ENCODE peak calls at places on chromosomes 5 and 9, in six cellular contexts. One of them, this sample, is unnamed. For H3K27me3, the result is how much of the 10 kb centered on the place peaks cover.

GRCh38 chr9:78097541-78097940 is 65.9 kb upstream of the GNAQ start:
- DNase-seq in CD8-positive, alpha-beta memory T cell: no peak
- DNase-seq in BJ: no peak
- DNase-seq in upper lobe of right lung: no peak
- DNase-seq in cardiac muscle cell: no peak
- DNase-seq in GM23248: no peak
- DNase-seq in this sample: no peak

GRCh38 chr5:14615365-14615764 is 33.8 kb downstream of the OTULINL start:
- DNase-seq in CD8-positive, alpha-beta memory T cell: no peak
- DNase-seq in BJ: no peak
- DNase-seq in upper lobe of right lung: no peak
- DNase-seq in cardiac muscle cell: no peak
- DNase-seq in GM23248: no peak
- DNase-seq in this sample: no peak

GRCh38 chr9:116646661-116647514 is 40.2 kb upstream of the TRIM32 start:
- DNase-seq in CD8-positive, alpha-beta memory T cell: no peak
- DNase-seq in BJ: no peak
- DNase-seq in upper lobe of right lung: no peak
- DNase-seq in cardiac muscle cell: peak
- DNase-seq in GM23248: peak
- DNase-seq in this sample: no peak

GRCh38 chr5:95857185-95857945 is 34.8 kb upstream of the GLRX start:
- DNase-seq in CD8-positive, alpha-beta memory T cell: no peak
- DNase-seq in BJ: peak
- DNase-seq in upper lobe of right lung: peak
- DNase-seq in cardiac muscle cell: no peak
- DNase-seq in GM23248: peak
- DNase-seq in this sample: peak

GRCh38 chr5:33631786-33632185 is 191.0 kb downstream of the TARS1 start:
- DNase-seq in CD8-positive, alpha-beta memory T cell: no peak
- DNase-seq in BJ: no peak
- DNase-seq in upper lobe of right lung: no peak
- DNase-seq in cardiac muscle cell: no peak
- DNase-seq in GM23248: peak
- DNase-seq in this sample: no peak

GRCh38 chr5:17359451-17359965 is 138.5 kb upstream of the TAF11L2 start:
- DNase-seq in CD8-positive, alpha-beta memory T cell: no peak
- DNase-seq in BJ: peak
- DNase-seq in upper lobe of right lung: no peak
- DNase-seq in cardiac muscle cell: no peak
- DNase-seq in GM23248: peak
- DNase-seq in this sample: no peak

GRCh38 chr5:151104795-151105194 is 24.0 kb upstream of the TNIP1 start:
- DNase-seq in CD8-positive, alpha-beta memory T cell: no peak
- DNase-seq in BJ: peak
- DNase-seq in upper lobe of right lung: no peak
- DNase-seq in cardiac muscle cell: no peak
- DNase-seq in GM23248: peak
- DNase-seq in this sample: peak

GRCh38 chr9:91758491-91758981 is 191.5 kb downstream of the ROR2 start:
- DNase-seq in CD8-positive, alpha-beta memory T cell: no peak
- DNase-seq in BJ: no peak
- DNase-seq in upper lobe of right lung: no peak
- DNase-seq in cardiac muscle cell: peak
- DNase-seq in GM23248: peak
- DNase-seq in this sample: no peak

GRCh38 chr9:89549031-89549644 is 51.2 kb upstream of the SEMA4D start:
- DNase-seq in CD8-positive, alpha-beta memory T cell: peak
- DNase-seq in BJ: no peak
- DNase-seq in upper lobe of right lung: peak
- DNase-seq in cardiac muscle cell: peak
- DNase-seq in GM23248: peak
- DNase-seq in this sample: no peak

GRCh38 chr9:135992486-135993408 is 31.6 kb upstream of the UBAC1 start:
- DNase-seq in CD8-positive, alpha-beta memory T cell: no peak
- DNase-seq in BJ: peak
- DNase-seq in upper lobe of right lung: peak
- DNase-seq in cardiac muscle cell: peak
- DNase-seq in GM23248: peak
- DNase-seq in this sample: peak

GRCh38 chr9:84841915-84842314 is 172.4 kb downstream of the NTRK2 start:
- DNase-seq in CD8-positive, alpha-beta memory T cell: no peak
- DNase-seq in BJ: no peak
- DNase-seq in upper lobe of right lung: no peak
- DNase-seq in cardiac muscle cell: no peak
- DNase-seq in GM23248: no peak
- DNase-seq in this sample: no peak

GRCh38 chr9:132161743-132162187 is at the start of gene NTNG2:
- DNase-seq in CD8-positive, alpha-beta memory T cell: no peak
- DNase-seq in BJ: no peak
- DNase-seq in upper lobe of right lung: no peak
- DNase-seq in cardiac muscle cell: no peak
- DNase-seq in GM23248: no peak
- DNase-seq in this sample: no peak

GRCh38 chr9:10274156-10274555 is 338.6 kb downstream of the PTPRD start:
- DNase-seq in CD8-positive, alpha-beta memory T cell: no peak
- DNase-seq in BJ: no peak
- DNase-seq in upper lobe of right lung: no peak
- DNase-seq in cardiac muscle cell: peak
- DNase-seq in GM23248: no peak
- DNase-seq in this sample: no peak

GRCh38 chr9:34558341-34558740 is 31.2 kb downstream of the CNTFR start:
- DNase-seq in CD8-positive, alpha-beta memory T cell: no peak
- DNase-seq in BJ: no peak
- DNase-seq in upper lobe of right lung: no peak
- DNase-seq in cardiac muscle cell: no peak
- DNase-seq in GM23248: no peak
- DNase-seq in this sample: no peak

GRCh38 chr9:95584176-95584575 is 67.4 kb upstream of the PTCH1 start:
- DNase-seq in CD8-positive, alpha-beta memory T cell: no peak
- DNase-seq in BJ: no peak
- DNase-seq in upper lobe of right lung: no peak
- DNase-seq in cardiac muscle cell: no peak
- DNase-seq in GM23248: no peak
- DNase-seq in this sample: no peak

GRCh38 chr5:32713396-32714381 is 2.6 kb downstream of the NPR3 start:
- DNase-seq in CD8-positive, alpha-beta memory T cell: no peak
- DNase-seq in BJ: no peak
- DNase-seq in upper lobe of right lung: peak
- DNase-seq in cardiac muscle cell: peak
- DNase-seq in GM23248: peak
- DNase-seq in this sample: no peak

GRCh38 chr5:116799401-116799800 is 224.8 kb upstream of the SEMA6A start:
- DNase-seq in CD8-positive, alpha-beta memory T cell: no peak
- DNase-seq in BJ: no peak
- DNase-seq in upper lobe of right lung: no peak
- DNase-seq in cardiac muscle cell: no peak
- DNase-seq in GM23248: no peak
- DNase-seq in this sample: no peak

GRCh38 chr5:177992466-177992865 is 3.6 kb downstream of the PROP1 start:
- DNase-seq in CD8-positive, alpha-beta memory T cell: no peak
- DNase-seq in BJ: no peak
- DNase-seq in upper lobe of right lung: no peak
- DNase-seq in cardiac muscle cell: no peak
- DNase-seq in GM23248: no peak
- DNase-seq in this sample: no peak

GRCh38 chr5:177995691-177996595 is at the start of gene PROP1:
- DNase-seq in CD8-positive, alpha-beta memory T cell: no peak
- DNase-seq in BJ: no peak
- DNase-seq in upper lobe of right lung: no peak
- DNase-seq in cardiac muscle cell: no peak
- DNase-seq in GM23248: no peak
- DNase-seq in this sample: no peak

GRCh38 chr5:177996660-177997318 is 747 bp upstream of the PROP1 start:
- DNase-seq in CD8-positive, alpha-beta memory T cell: no peak
- DNase-seq in BJ: no peak
- DNase-seq in upper lobe of right lung: no peak
- DNase-seq in cardiac muscle cell: no peak
- DNase-seq in GM23248: no peak
- DNase-seq in this sample: no peak

GRCh38 chr5:177994561-177995190 is 1.4 kb downstream of the PROP1 start:
- DNase-seq in CD8-positive, alpha-beta memory T cell: no peak
- DNase-seq in BJ: no peak
- DNase-seq in upper lobe of right lung: no peak
- DNase-seq in cardiac muscle cell: no peak
- DNase-seq in GM23248: no peak
- DNase-seq in this sample: no peak

DNA sequence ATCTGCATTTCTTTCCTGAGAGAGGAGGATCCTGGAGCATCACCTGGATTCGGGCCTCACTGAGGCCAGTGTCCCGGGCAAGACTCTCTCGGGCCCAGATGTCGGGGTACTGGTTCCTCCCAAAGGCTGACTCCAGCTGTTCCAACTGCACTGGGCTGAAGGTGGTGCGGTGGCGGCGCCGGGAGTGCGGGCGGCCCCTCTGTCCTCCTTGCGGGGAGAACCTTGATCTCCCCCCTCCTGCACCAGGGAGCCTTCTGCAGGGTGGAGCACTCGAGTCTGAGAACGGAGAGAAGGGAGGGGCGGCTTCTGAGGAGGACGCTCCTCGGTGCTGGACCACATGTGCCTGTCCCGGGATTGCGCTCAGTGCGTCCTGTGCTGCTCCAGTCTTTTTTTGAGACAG is 2.0 kb downstream of the PROP1 start:
- DNase-seq in CD8-positive, alpha-beta memory T cell: no peak
- DNase-seq in BJ: no peak
- DNase-seq in upper lobe of right lung: no peak
- DNase-seq in cardiac muscle cell: no peak
- DNase-seq in GM23248: no peak
- DNase-seq in this sample: no peak
- H3K27me3 ChIP-seq in CD8-positive, alpha-beta memory T cell: under half
- H3K27me3 ChIP-seq in BJ: under half
- H3K27me3 ChIP-seq in upper lobe of right lung: under half
- H3K27me3 ChIP-seq in cardiac muscle cell: under half
- H3K27me3 ChIP-seq in GM23248: under half
- H3K27me3 ChIP-seq in this sample: under half

DNA sequence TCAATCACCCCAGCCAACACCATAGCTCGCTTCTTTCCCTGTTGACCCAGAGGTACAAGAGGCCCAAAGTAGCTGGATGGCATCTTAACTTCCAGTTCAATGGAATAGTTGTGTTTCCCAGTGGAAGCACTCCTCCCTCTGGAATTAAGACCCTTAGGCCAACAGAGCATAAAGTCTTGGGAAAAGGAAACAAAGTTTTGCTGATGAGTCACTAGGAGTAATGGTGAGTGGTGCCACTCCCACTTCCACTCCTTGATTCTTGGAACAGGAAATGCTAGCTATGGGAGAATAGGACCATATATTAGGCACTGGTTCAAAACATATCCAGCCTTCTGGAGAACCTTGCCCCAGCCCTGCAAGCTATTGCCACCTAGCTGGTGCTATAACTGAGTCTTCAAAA is 44.7 kb upstream of the LMX1B start:
- DNase-seq in CD8-positive, alpha-beta memory T cell: no peak
- DNase-seq in BJ: no peak
- DNase-seq in upper lobe of right lung: no peak
- DNase-seq in cardiac muscle cell: no peak
- DNase-seq in GM23248: peak
- DNase-seq in this sample: no peak
- H3K27me3 ChIP-seq in CD8-positive, alpha-beta memory T cell: under half
- H3K27me3 ChIP-seq in BJ: under half
- H3K27me3 ChIP-seq in upper lobe of right lung: under half
- H3K27me3 ChIP-seq in cardiac muscle cell: under half
- H3K27me3 ChIP-seq in GM23248: under half
- H3K27me3 ChIP-seq in this sample: under half

DNA sequence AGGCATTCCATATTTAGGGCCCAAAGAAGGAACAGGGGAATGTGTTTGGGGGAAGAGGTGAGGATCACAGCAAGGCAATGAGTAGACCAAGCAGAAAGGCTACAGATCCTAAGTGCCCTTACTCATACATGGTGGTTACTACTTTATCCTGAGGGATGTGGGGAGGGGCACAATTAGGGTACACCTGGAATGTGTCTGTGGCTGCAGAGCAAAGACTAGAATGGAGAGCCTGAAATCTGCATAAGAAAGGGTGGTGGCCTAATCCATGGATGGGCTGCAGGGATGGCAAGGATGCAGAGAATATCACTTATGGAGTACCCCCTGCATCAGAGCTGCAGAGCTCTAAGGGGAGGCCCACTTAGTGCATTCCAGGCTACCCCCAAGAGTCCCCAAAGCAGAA is 352.6 kb upstream of the TRPC7 start:
- DNase-seq in CD8-positive, alpha-beta memory T cell: no peak
- DNase-seq in BJ: no peak
- DNase-seq in upper lobe of right lung: no peak
- DNase-seq in cardiac muscle cell: no peak
- DNase-seq in GM23248: no peak
- DNase-seq in this sample: no peak
- H3K27me3 ChIP-seq in CD8-positive, alpha-beta memory T cell: under half
- H3K27me3 ChIP-seq in BJ: under half
- H3K27me3 ChIP-seq in upper lobe of right lung: under half
- H3K27me3 ChIP-seq in cardiac muscle cell: under half
- H3K27me3 ChIP-seq in GM23248: under half
- H3K27me3 ChIP-seq in this sample: under half

GRCh38 chr9:97744710-97745708 is 47.9 kb upstream of the XPA start:
- DNase-seq in CD8-positive, alpha-beta memory T cell: no peak
- DNase-seq in BJ: no peak
- DNase-seq in upper lobe of right lung: no peak
- DNase-seq in cardiac muscle cell: peak
- DNase-seq in GM23248: no peak
- DNase-seq in this sample: no peak

GRCh38 chr9:97748525-97748924 is 51.4 kb upstream of the XPA start:
- DNase-seq in CD8-positive, alpha-beta memory T cell: no peak
- DNase-seq in BJ: no peak
- DNase-seq in upper lobe of right lung: no peak
- DNase-seq in cardiac muscle cell: no peak
- DNase-seq in GM23248: no peak
- DNase-seq in this sample: no peak

GRCh38 chr9:97751510-97751909 is 54.4 kb upstream of the XPA start:
- DNase-seq in CD8-positive, alpha-beta memory T cell: no peak
- DNase-seq in BJ: no peak
- DNase-seq in upper lobe of right lung: no peak
- DNase-seq in cardiac muscle cell: no peak
- DNase-seq in GM23248: no peak
- DNase-seq in this sample: no peak

GRCh38 chr9:97749928-97750327 is 52.8 kb upstream of the XPA start:
- DNase-seq in CD8-positive, alpha-beta memory T cell: no peak
- DNase-seq in BJ: no peak
- DNase-seq in upper lobe of right lung: no peak
- DNase-seq in cardiac muscle cell: no peak
- DNase-seq in GM23248: no peak
- DNase-seq in this sample: no peak

GRCh38 chr9:97747201-97747965 is 50.2 kb upstream of the XPA start:
- DNase-seq in CD8-positive, alpha-beta memory T cell: no peak
- DNase-seq in BJ: no peak
- DNase-seq in upper lobe of right lung: no peak
- DNase-seq in cardiac muscle cell: no peak
- DNase-seq in GM23248: no peak
- DNase-seq in this sample: no peak
- H3K27me3 ChIP-seq in CD8-positive, alpha-beta memory T cell: under half
- H3K27me3 ChIP-seq in BJ: under half
- H3K27me3 ChIP-seq in upper lobe of right lung: under half
- H3K27me3 ChIP-seq in cardiac muscle cell: under half
- H3K27me3 ChIP-seq in GM23248: half or more
- H3K27me3 ChIP-seq in this sample: under half

GRCh38 chr5:111095982-111096381 is 3.8 kb downstream of the WDR36 start:
- DNase-seq in CD8-positive, alpha-beta memory T cell: no peak
- DNase-seq in BJ: no peak
- DNase-seq in upper lobe of right lung: no peak
- DNase-seq in cardiac muscle cell: no peak
- DNase-seq in GM23248: no peak
- DNase-seq in this sample: no peak

GRCh38 chr5:111099058-111099778 is 7.1 kb downstream of the WDR36 start:
- DNase-seq in CD8-positive, alpha-beta memory T cell: no peak
- DNase-seq in BJ: no peak
- DNase-seq in upper lobe of right lung: no peak
- DNase-seq in cardiac muscle cell: no peak
- DNase-seq in GM23248: peak
- DNase-seq in this sample: no peak
- H3K27me3 ChIP-seq in CD8-positive, alpha-beta memory T cell: under half
- H3K27me3 ChIP-seq in BJ: under half
- H3K27me3 ChIP-seq in upper lobe of right lung: under half
- H3K27me3 ChIP-seq in cardiac muscle cell: under half
- H3K27me3 ChIP-seq in GM23248: under half
- H3K27me3 ChIP-seq in this sample: under half